ENCODE peak calls at places on chromosome 14, in seven cellular contexts. F, E, S, A, G, M and C are unnamed samples.

GRCh38 chr14:51167587-51168219 is 72.3 kb upstream of the TMX1 start:
- ATAC-seq in F (peak; percentile 58), E (peak; percentile 89), S (peak; percentile 81), A (no peak), G (peak; percentile 94), M (no peak), C (peak; percentile 83)

GRCh38 chr14:39827901-39828655 is 395.8 kb upstream of the FBXO33 start:
- ATAC-seq in F (no peak), E (no peak), S (no peak), A (no peak), G (peak; percentile 30), M (no peak), C (no peak)

GRCh38 chr14:73777420-73777819 is 63.2 kb upstream of the PNMA1 start:
- ATAC-seq in F (no peak), E (no peak), S (no peak), A (peak; percentile 46), G (peak; percentile 35), M (peak; percentile 24), C (no peak)

GRCh38 chr14:64723691-64724577 is 19.7 kb downstream of the PLEKHG3 start:
- ATAC-seq in F (no peak), E (no peak), S (no peak), A (peak; percentile 39), G (peak; percentile 55), M (no peak), C (no peak)

GRCh38 chr14:68637106-68638021 is 155.5 kb downstream of the ZFP36L1 start:
- ATAC-seq in F (no peak), E (no peak), S (peak; percentile 69), A (no peak), G (peak; percentile 55), M (peak; percentile 30), C (no peak)

GRCh38 chr14:49480053-49480452 is 106.1 kb downstream of the RPS29 start:
- ATAC-seq in F (no peak), E (no peak), S (no peak), A (no peak), G (no peak), M (no peak), C (no peak)

GRCh38 chr14:61872452-61872851 is 110.2 kb downstream of the SNAPC1 start:
- ATAC-seq in F (no peak), E (no peak), S (no peak), A (no peak), G (no peak), M (no peak), C (no peak)

GRCh38 chr14:23551266-23552028 is at the start of gene ZFHX2:
- ATAC-seq in F (peak; percentile 82), E (peak; percentile 72), S (peak; percentile 41), A (peak; percentile 74), G (peak; percentile 68), M (peak; percentile 79), C (peak; percentile 74)

GRCh38 chr14:63659726-63660125 is 18.1 kb upstream of the WDR89 start:
- ATAC-seq in F (no peak), E (no peak), S (no peak), A (no peak), G (no peak), M (no peak), C (no peak)

GRCh38 chr14:25150934-25151790 is 101.2 kb upstream of the STXBP6 start:
- ATAC-seq in F (peak; percentile 45), E (no peak), S (no peak), A (no peak), G (no peak), M (peak; percentile 66), C (peak; percentile 59)

GRCh38 chr14:78836777-78837176 is 666.6 kb downstream of the NRXN3 start:
- ATAC-seq in F (peak; percentile 79), E (no peak), S (no peak), A (no peak), G (no peak), M (no peak), C (peak; percentile 96)

GRCh38 chr14:33709711-33710110 is 241.2 kb downstream of the EGLN3 start:
- ATAC-seq in F (no peak), E (no peak), S (no peak), A (no peak), G (no peak), M (no peak), C (no peak)

GRCh38 chr14:59566281-59566680 is 10.3 kb downstream of the CCDC175 start:
- ATAC-seq in F (no peak), E (no peak), S (no peak), A (no peak), G (no peak), M (no peak), C (no peak)

GRCh38 chr14:94386085-94387031 is 2.0 kb downstream of the SERPINA1 start:
- ATAC-seq in F (peak; percentile 15), E (no peak), S (no peak), A (no peak), G (no peak), M (no peak), C (no peak)

GRCh38 chr14:85468815-85469214 is 61.1 kb upstream of the FLRT2 start:
- ATAC-seq in F (no peak), E (no peak), S (no peak), A (no peak), G (no peak), M (no peak), C (no peak)

GRCh38 chr14:89258728-89259273 is 158.2 kb downstream of the FOXN3 start:
- ATAC-seq in F (no peak), E (no peak), S (no peak), A (peak; percentile 41), G (peak; percentile 70), M (no peak), C (no peak)

GRCh38 chr14:71554959-71555612 is 377.1 kb upstream of the RGS6 start:
- ATAC-seq in F (no peak), E (no peak), S (no peak), A (peak; percentile 53), G (peak; percentile 57), M (no peak), C (no peak)

GRCh38 chr14:105014631-105015030 is 6.3 kb downstream of the CDCA4 start:
- ATAC-seq in F (no peak), E (no peak), S (no peak), A (no peak), G (no peak), M (no peak), C (no peak)

GRCh38 chr14:31051023-31051422 is 24.8 kb upstream of the STRN3 start:
- ATAC-seq in F (no peak), E (no peak), S (no peak), A (no peak), G (no peak), M (no peak), C (no peak)

GRCh38 chr14:69059658-69060648 is 80.9 kb upstream of the ACTN1 start:
- ATAC-seq in F (peak; percentile 60), E (peak; percentile 81), S (peak; percentile 87), A (no peak), G (no peak), M (peak; percentile 81), C (peak; percentile 87)

GRCh38 chr14:50670196-50670875 is 2.2 kb upstream of the SAV1 start:
- ATAC-seq in F (no peak), E (no peak), S (no peak), A (no peak), G (no peak), M (no peak), C (no peak)

GRCh38 chr14:50792634-50793068 is 38.3 kb downstream of the NIN start:
- ATAC-seq in F (no peak), E (no peak), S (no peak), A (peak; percentile 17), G (peak; percentile 28), M (peak; percentile 87), C (no peak)

GRCh38 chr14:32354716-32355115 is 25.6 kb downstream of the AKAP6 start:
- ATAC-seq in F (no peak), E (no peak), S (no peak), A (no peak), G (no peak), M (no peak), C (no peak)

GRCh38 chr14:50082308-50082742 is 34.0 kb downstream of the VCPKMT start:
- ATAC-seq in F (no peak), E (no peak), S (no peak), A (peak; percentile 5), G (peak; percentile 34), M (no peak), C (no peak)

GRCh38 chr14:72675126-72675525 is 218.8 kb downstream of the DPF3 start:
- ATAC-seq in F (no peak), E (no peak), S (no peak), A (no peak), G (no peak), M (no peak), C (no peak)

GRCh38 chr14:64768401-64769095 is 64.3 kb downstream of the PLEKHG3 start:
- ATAC-seq in F (no peak), E (no peak), S (no peak), A (no peak), G (no peak), M (no peak), C (no peak)